ENCODE peak calls at places on chromosomes 1 and 21, in four cellular contexts. P is neural crest cell; E is CD4-positive, alpha-beta T cell; R is neural progenitor cell. V is an unnamed sample.

GRCh38 chr1:60867782-60868181 is 214.6 kb upstream of the NFIA start:
- DNase-seq in E (no peak), P (no peak), R (peak), V (no peak)

GRCh38 chr1:34787461-34788420 is 5.1 kb upstream of the GJA4 start:
- DNase-seq in E (no peak), P (no peak), R (peak), V (no peak)

GRCh38 chr1:165143437-165144065 is 213.0 kb downstream of the LMX1A start:
- DNase-seq in P (no peak), R (peak), E (no peak), V (no peak)

GRCh38 chr21:41142051-41142795 is 25.7 kb upstream of the BACE2 start:
- DNase-seq in R (peak), P (no peak), E (no peak), V (no peak)

GRCh38 chr1:29121951-29122661 is 1.6 kb downstream of the TMEM200B start:
- DNase-seq in E (no peak), R (peak), P (no peak), V (peak)

GRCh38 chr1:221724931-221725605 is 16.8 kb downstream of the DUSP10 start:
- DNase-seq in E (no peak), P (no peak), R (no peak), V (no peak)

GRCh38 chr1:172484252-172484651 is 40.4 kb upstream of the PIGC start:
- DNase-seq in R (no peak), P (no peak), E (no peak), V (no peak)

GRCh38 chr21:33070921-33071877 is 1.3 kb downstream of the OLIG1 start:
- DNase-seq in R (peak), E (no peak), P (peak), V (peak)

GRCh38 chr1:188782220-188782841 is 1695.3 kb downstream of the BRINP3 start:
- DNase-seq in E (no peak), P (peak), R (peak), V (no peak)

GRCh38 chr1:25576459-25577150 is 33.2 kb downstream of the LDLRAP1 start:
- DNase-seq in E (no peak), R (no peak), P (no peak), V (no peak)

GRCh38 chr1:217393901-217394300 is 237.0 kb downstream of the GPATCH2 start:
- DNase-seq in P (no peak), R (peak), E (no peak), V (no peak)

GRCh38 chr1:27406354-27406665 is 13.9 kb downstream of the GPR3 start:
- DNase-seq in E (no peak), R (peak), P (no peak), V (no peak)

GRCh38 chr1:151611288-151611790 is 511 bp upstream of the SNX27 start:
- DNase-seq in R (no peak), P (no peak), E (no peak), V (no peak)

GRCh38 chr1:24555591-24556413 is at the start of gene NCMAP:
- DNase-seq in R (peak), E (peak), P (no peak), V (no peak)

GRCh38 chr1:15525043-15525958 is 1.3 kb upstream of the CASP9 start:
- DNase-seq in R (peak), E (no peak), P (no peak), V (no peak)

GRCh38 chr1:205376739-205377138 is 20.0 kb upstream of the KLHDC8A start:
- DNase-seq in P (no peak), E (no peak), R (no peak), V (no peak)

GRCh38 chr1:28756846-28757245 is 20.1 kb downstream of the YTHDF2 start:
- DNase-seq in R (peak), E (no peak), P (no peak), V (no peak)

GRCh38 chr1:218933526-218933925 is 240.2 kb upstream of the LYPLAL1 start:
- DNase-seq in E (no peak), P (no peak), R (no peak), V (no peak)

GRCh38 chr1:23470282-23471070 is 13.5 kb downstream of the ASAP3 start:
- DNase-seq in E (no peak), R (no peak), P (no peak), V (no peak)

GRCh38 chr21:25967566-25968438 is 202.8 kb downstream of the APP start:
- DNase-seq in R (no peak), P (no peak), E (no peak), V (no peak)

GRCh38 chr21:32412998-32413504 is 545 bp downstream of the EVA1C start:
- DNase-seq in P (no peak), E (no peak), R (no peak), V (no peak)

GRCh38 chr1:17404034-17404671 is 32.2 kb downstream of the PADI6 start:
- DNase-seq in E (no peak), R (peak), P (no peak), V (no peak)

GRCh38 chr1:177490240-177490639 is 319.5 kb downstream of the BRINP2 start:
- DNase-seq in R (no peak), P (no peak), E (no peak), V (no peak)

GRCh38 chr1:8075511-8076051 is 49.5 kb upstream of the ERRFI1 start:
- DNase-seq in R (no peak), P (no peak), E (no peak), V (no peak)

GRCh38 chr1:156643266-156644092 is 1.6 kb downstream of the BCAN start:
- DNase-seq in P (no peak), R (no peak), E (no peak), V (no peak)

GRCh38 chr1:153447498-153448170 is 12.8 kb downstream of the S100A7 start:
- DNase-seq in R (no peak), E (no peak), P (no peak), V (no peak)

GRCh38 chr1:115127539-115127938 is 38.2 kb upstream of the TSPAN2 start:
- DNase-seq in P (no peak), R (no peak), E (no peak), V (no peak)

GRCh38 chr1:223652436-223652901 is 13.0 kb downstream of the CAPN8 start:
- DNase-seq in P (peak), R (peak), E (no peak), V (no peak)

GRCh38 chr21:36055551-36055950 is 4.8 kb downstream of the SETD4 start:
- DNase-seq in E (no peak), P (no peak), R (no peak), V (no peak)

GRCh38 chr1:197915797-197916686 is 1.1 kb upstream of the LHX9 start:
- DNase-seq in E (no peak), P (peak), R (peak), V (peak)

GRCh38 chr1:28369518-28370219 is at the start of gene PHACTR4:
- DNase-seq in P (peak), E (peak), R (peak), V (peak)

GRCh38 chr1:214638474-214638807 is 35.4 kb downstream of the CENPF start:
- DNase-seq in E (no peak), P (no peak), R (no peak), V (no peak)

GRCh38 chr1:214636436-214636835 is 33.4 kb downstream of the CENPF start:
- DNase-seq in R (no peak), E (no peak), P (no peak), V (no peak)

GRCh38 chr1:214637125-214637524 is 34.1 kb downstream of the CENPF start:
- DNase-seq in R (no peak), P (no peak), E (no peak), V (no peak)

GRCh38 chr1:214638997-214639396 is 36.0 kb downstream of the CENPF start:
- DNase-seq in E (no peak), P (no peak), R (no peak), V (no peak)

DNA sequence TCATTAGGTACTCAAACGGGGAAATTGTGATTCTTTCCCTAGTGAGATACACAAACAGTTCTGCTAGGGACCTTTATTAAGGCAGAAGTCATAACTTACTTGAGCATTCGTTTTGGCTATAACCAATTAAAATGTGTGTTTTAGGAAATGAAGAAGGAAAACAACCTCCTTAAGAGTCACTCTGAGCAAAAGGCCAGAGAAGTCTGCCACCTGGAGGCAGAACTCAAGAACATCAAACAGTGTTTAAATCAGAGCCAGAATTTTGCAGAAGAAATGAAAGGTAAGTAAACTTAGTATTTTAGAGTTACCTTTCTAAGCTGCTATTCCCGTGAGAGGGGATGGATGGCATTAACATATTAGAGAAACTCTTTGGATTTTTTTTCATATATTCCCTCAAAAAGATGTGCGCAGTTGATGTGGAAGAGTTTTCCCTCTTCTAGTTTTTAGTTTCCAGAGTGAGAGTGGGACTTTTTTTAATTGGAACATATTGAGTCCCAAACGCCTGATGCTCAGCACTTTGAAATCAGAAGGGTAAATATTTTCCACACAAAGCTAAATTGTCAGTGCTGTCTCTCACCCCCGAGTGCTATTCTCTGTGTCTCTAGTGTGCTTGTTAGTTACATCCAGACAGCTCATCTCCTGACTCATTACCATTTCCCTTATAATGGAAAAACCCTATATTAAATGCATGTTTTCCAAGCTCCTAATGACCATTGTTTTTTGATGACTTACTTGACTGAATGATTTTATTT is 34.9 kb downstream of the CENPF start:
- DNase-seq in P (peak), R (peak), E (no peak), V (no peak)
- TF ChIP-seq CTCF in P (peak), R (peak), E (peak), V (peak)

GRCh38 chr1:119314001-119314796 is 54.4 kb upstream of the HAO2 start:
- DNase-seq in P (no peak), R (no peak), E (no peak), V (no peak)

GRCh38 chr1:119321661-119322419 is 46.7 kb upstream of the HAO2 start:
- DNase-seq in E (no peak), R (no peak), P (no peak), V (no peak)

GRCh38 chr1:119318466-119319309 is 49.9 kb upstream of the HAO2 start:
- DNase-seq in E (no peak), R (no peak), P (no peak), V (no peak)

GRCh38 chr1:119320100-119320499 is 48.5 kb upstream of the HAO2 start:
- DNase-seq in E (no peak), R (no peak), P (no peak), V (no peak)

GRCh38 chr1:119316870-119317416 is 51.6 kb upstream of the HAO2 start:
- DNase-seq in E (no peak), P (no peak), R (peak), V (no peak)
- TF ChIP-seq CTCF in E (no peak), P (no peak), R (peak), V (no peak)

GRCh38 chr21:43917515-43918384 is 52.7 kb downstream of the AGPAT3 start:
- DNase-seq in P (no peak), E (no peak), R (no peak), V (no peak)
- TF ChIP-seq CTCF in P (no peak), E (no peak), R (no peak), V (no peak)

GRCh38 chr1:158248771-158249170 is 5.5 kb upstream of the CD1A start:
- DNase-seq in R (no peak), E (no peak), P (no peak), V (no peak)

GRCh38 chr1:158251160-158251559 is 3.1 kb upstream of the CD1A start:
- DNase-seq in E (no peak), R (no peak), P (no peak), V (no peak)

GRCh38 chr1:158248122-158248521 is 6.1 kb upstream of the CD1A start:
- DNase-seq in P (no peak), R (no peak), E (peak), V (no peak)

GRCh38 chr1:158249646-158250045 is 4.6 kb upstream of the CD1A start:
- DNase-seq in R (no peak), P (no peak), E (no peak), V (no peak)

DNA sequence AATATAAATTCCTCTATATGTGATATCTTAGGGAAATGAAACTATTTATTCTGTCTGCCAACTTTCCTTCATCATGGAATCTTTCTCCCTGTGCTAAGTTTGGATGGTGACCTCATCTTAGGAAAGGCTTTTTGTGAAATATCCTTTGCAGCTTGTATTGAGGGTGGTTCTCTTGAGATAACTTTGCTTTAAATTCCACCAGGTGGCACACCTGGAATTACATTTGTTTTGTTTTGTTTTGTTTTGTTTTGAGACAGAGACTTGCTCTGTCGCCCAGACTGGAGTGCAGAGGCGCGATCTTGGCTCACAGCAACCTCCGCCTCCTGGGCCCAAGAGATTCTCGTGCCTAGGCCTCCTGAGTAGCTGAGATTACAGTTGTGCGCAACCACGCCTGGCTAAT is 7.6 kb upstream of the CD1A start:
- DNase-seq in E (no peak), P (no peak), R (no peak), V (no peak)
- TF ChIP-seq CTCF in E (no peak), P (no peak), R (peak), V (no peak)

GRCh38 chr1:67771776-67772175 is 61.5 kb downstream of the GNG12 start:
- DNase-seq in R (no peak), E (no peak), P (no peak), V (no peak)

GRCh38 chr1:67773462-67773861 is 59.8 kb downstream of the GNG12 start:
- DNase-seq in R (no peak), P (no peak), E (no peak), V (no peak)

GRCh38 chr1:67768480-67768879 is 64.8 kb downstream of the GNG12 start:
- DNase-seq in R (no peak), E (no peak), P (no peak), V (no peak)

GRCh38 chr1:67769633-67770256 is 63.5 kb downstream of the GNG12 start:
- DNase-seq in E (no peak), R (no peak), P (no peak), V (no peak)

DNA sequence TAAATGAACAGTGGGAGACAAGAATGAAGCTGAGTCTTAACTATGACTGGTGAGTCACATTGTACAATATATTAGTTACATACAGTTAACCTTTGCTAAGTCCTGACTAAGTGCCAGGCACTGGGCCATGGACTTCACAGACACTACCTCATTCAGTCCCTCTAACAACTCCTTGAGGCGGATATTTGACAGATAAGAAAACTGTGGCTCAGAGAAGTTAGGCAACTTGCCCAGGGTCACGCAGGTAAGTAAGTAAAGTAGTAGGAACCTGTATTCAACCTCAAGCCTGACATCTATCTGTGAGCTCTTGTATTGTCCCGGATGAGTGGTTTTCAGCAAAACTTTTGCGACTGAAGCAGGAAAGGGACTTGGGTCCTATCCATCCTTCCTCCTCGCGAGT is 62.1 kb downstream of the GNG12 start:
- DNase-seq in P (no peak), R (no peak), E (no peak), V (no peak)
- TF ChIP-seq CTCF in P (no peak), R (peak), E (no peak), V (no peak)

GRCh38 chr1:6396998-6397397 is 3.4 kb upstream of the ACOT7 start:
- DNase-seq in P (no peak), R (no peak), E (no peak), V (no peak)
- TF ChIP-seq CTCF in P (no peak), R (peak), E (no peak), V (no peak)

GRCh38 chr1:48236716-48237470 is 14.4 kb downstream of the SLC5A9 start:
- DNase-seq in E (no peak), P (no peak), R (peak), V (no peak)
- TF ChIP-seq CTCF in E (peak), P (peak), R (peak), V (peak)

GRCh38 chr1:181128592-181129497 is 40.3 kb downstream of the IER5 start:
- DNase-seq in E (no peak), R (peak), P (peak), V (no peak)

GRCh38 chr1:181126289-181126688 is 37.8 kb downstream of the IER5 start:
- DNase-seq in P (no peak), E (no peak), R (no peak), V (no peak)

GRCh38 chr1:181127898-181128453 is 39.5 kb downstream of the IER5 start:
- DNase-seq in P (no peak), E (no peak), R (no peak), V (no peak)

GRCh38 chr1:181124206-181124825 is 35.8 kb downstream of the IER5 start:
- DNase-seq in R (no peak), E (no peak), P (no peak), V (no peak)

GRCh38 chr1:181126871-181127587 is 38.5 kb downstream of the IER5 start:
- DNase-seq in E (no peak), R (no peak), P (no peak), V (no peak)
- TF ChIP-seq CTCF in E (no peak), R (no peak), P (no peak), V (no peak)